ENCODE peak calls at places on chromosomes 7 and 10, in four cellular contexts. Y is activated effector memory CD4-positive, alpha-beta T cell treated with anti-CD3 and anti-CD28 coated beads, Interleukin-2, amount 50 U/mL, for 16 hours; Z is activated CD4-positive, alpha-beta T cell treated with anti-CD3 and anti-CD28 coated beads, Interleukin-2, amount 10 ng/mL, durations not matched to agents 7 days and 5 days; L is HTR-8/SVneo. N is an unnamed sample.

GRCh38 chr10:60810437-60811182 is 32.3 kb downstream of the CDK1 start:
- DNase-seq in Y (no peak), Z (no peak), L (no peak), N (no peak)

GRCh38 chr7:11787534-11787933 is 44.5 kb downstream of the THSD7A start:
- DNase-seq in L (no peak), Y (no peak), Z (no peak), N (no peak)

GRCh38 chr7:138875794-138876193 is 77.8 kb upstream of the ATP6V0A4 start:
- DNase-seq in L (peak), Y (peak), Z (peak), N (no peak)

GRCh38 chr10:103590744-103591291 is 97.3 kb downstream of the NEURL1 start:
- DNase-seq in L (no peak), Y (no peak), Z (no peak), N (no peak)

GRCh38 chr7:43562383-43562782 is 20.5 kb upstream of the STK17A start:
- DNase-seq in Z (no peak), L (no peak), Y (no peak), N (no peak)

GRCh38 chr7:156192921-156193320 is 380.7 kb upstream of the SHH start:
- DNase-seq in Z (no peak), L (peak), Y (no peak), N (peak)

GRCh38 chr7:37440738-37441404 is 7.8 kb downstream of the ELMO1 start:
- DNase-seq in Y (no peak), L (no peak), Z (peak), N (no peak)

GRCh38 chr7:112584290-112584689 is 103.5 kb downstream of the LSMEM1 start:
- DNase-seq in Y (no peak), Z (no peak), L (no peak), N (no peak)

GRCh38 chr10:114837690-114838089 is 16.1 kb downstream of the FHIP2A start:
- DNase-seq in L (no peak), Y (no peak), Z (no peak), N (no peak)

GRCh38 chr7:22582860-22583640 is 83.1 kb upstream of the STEAP1B start:
- DNase-seq in L (peak), Y (no peak), Z (no peak), N (no peak)